ENCODE peak calls at places on chromosomes 4 and X, in nine cellular contexts. L is upper lobe of left lung; B is activated naive CD8-positive, alpha-beta T cell treated with anti-CD3 and anti-CD28 coated beads, Interleukin-2, amount 50 U/mL, for 24 hours; V is activated T-cell treated with anti-CD3 and anti-CD28 coated beads, Interleukin-2, amount 50 U/mL, for 72 hours; A is body of pancreas; J is heart left ventricle; H is Right ventricle myocardium inferior; W is central memory CD8-positive, alpha-beta T cell; T is left lobe of liver. S is an unnamed sample.

GRCh38 chrX:48957477-48957826 is at the start of gene OTUD5:
- ATAC-seq in H (no peak), V (peak), B (peak), T (peak), L (no peak), A (peak), J (peak), W (peak), S (peak)

GRCh38 chr4:109592367-109592766 is 32.3 kb downstream of the MCUB start:
- ATAC-seq in L (no peak), H (no peak), J (no peak), W (no peak), T (no peak), V (no peak), B (no peak), A (no peak), S (no peak)

GRCh38 chr4:141614878-141615586 is 21.4 kb upstream of the IL15 start:
- ATAC-seq in J (no peak), A (no peak), T (no peak), H (no peak), L (no peak), W (no peak), V (no peak), B (no peak), S (no peak)

GRCh38 chr4:23016981-23017380 is 324.2 kb downstream of the GBA3 start:
- ATAC-seq in W (no peak), B (no peak), H (no peak), J (no peak), V (no peak), T (no peak), L (no peak), A (no peak), S (no peak)

GRCh38 chrX:52262195-52262546 is 77.5 kb downstream of the MAGED4 start:
- ATAC-seq in W (no peak), T (peak), H (no peak), B (no peak), J (peak), L (peak), A (no peak), V (no peak), S (peak)

GRCh38 chr4:99078931-99079624 is 9.5 kb downstream of the ADH5 start:
- ATAC-seq in L (no peak), B (no peak), T (peak), H (no peak), W (no peak), V (no peak), J (no peak), A (peak), S (no peak)

GRCh38 chr4:110452546-110452945 is 23.4 kb upstream of the ENPEP start:
- ATAC-seq in H (no peak), W (no peak), J (no peak), A (no peak), B (no peak), T (no peak), L (no peak), V (no peak), S (no peak)

GRCh38 chr4:122703868-122704267 is 28.6 kb upstream of the BBS12 start:
- ATAC-seq in W (no peak), V (no peak), H (no peak), L (no peak), A (no peak), T (no peak), J (no peak), B (no peak), S (no peak)

GRCh38 chr4:122053186-122053585 is 98.9 kb upstream of the BLTP1 start:
- ATAC-seq in B (no peak), T (no peak), J (peak), L (no peak), W (no peak), A (no peak), V (no peak), H (peak), S (no peak)

GRCh38 chr4:87354168-87355102 is 31.8 kb upstream of the HSD17B13 start:
- ATAC-seq in A (peak), V (no peak), J (peak), T (no peak), W (no peak), B (no peak), H (no peak), L (no peak), S (no peak)